ENCODE peak calls at places on chromosomes 6 and 20, in ten cellular contexts. One of them, this sample, is unnamed.

GRCh38 chr20:23305098-23305497 is 45.5 kb upstream of the NXT1 start:
- DNase-seq in neuronal stem cell: no peak
- DNase-seq in stimulated activated CD4-positive, alpha-beta T cell treated with anti-CD3 and anti-CD28 coated beads, Interleukin-15, amount 100 ng/mL, for 48 hours: no peak
- DNase-seq in body of pancreas: no peak
- DNase-seq in activated CD4-positive, CD25-positive, alpha-beta regulatory T cell: no peak
- DNase-seq in endothelial cell of umbilical vein: no peak
- DNase-seq in Kasumi-1: no peak
- DNase-seq in renal cortical epithelial cell: no peak
- DNase-seq in GF-D8: no peak
- DNase-seq in D341Med: no peak
- DNase-seq in this sample: peak; percentile 27

GRCh38 chr20:4855097-4855496 is 133.4 kb downstream of the PRND start:
- DNase-seq in neuronal stem cell: no peak
- DNase-seq in stimulated activated CD4-positive, alpha-beta T cell treated with anti-CD3 and anti-CD28 coated beads, Interleukin-15, amount 100 ng/mL, for 48 hours: no peak
- DNase-seq in body of pancreas: no peak
- DNase-seq in activated CD4-positive, CD25-positive, alpha-beta regulatory T cell: no peak
- DNase-seq in endothelial cell of umbilical vein: no peak
- DNase-seq in Kasumi-1: no peak
- DNase-seq in renal cortical epithelial cell: no peak
- DNase-seq in GF-D8: no peak
- DNase-seq in D341Med: no peak
- DNase-seq in this sample: no peak

GRCh38 chr20:38156888-38157634 is 8.0 kb downstream of the TGM2 start:
- DNase-seq in neuronal stem cell: no peak
- DNase-seq in stimulated activated CD4-positive, alpha-beta T cell treated with anti-CD3 and anti-CD28 coated beads, Interleukin-15, amount 100 ng/mL, for 48 hours: no peak
- DNase-seq in body of pancreas: no peak
- DNase-seq in activated CD4-positive, CD25-positive, alpha-beta regulatory T cell: no peak
- DNase-seq in endothelial cell of umbilical vein: peak; percentile 40
- DNase-seq in Kasumi-1: no peak
- DNase-seq in renal cortical epithelial cell: peak; percentile 51
- DNase-seq in GF-D8: no peak
- DNase-seq in D341Med: no peak
- DNase-seq in this sample: peak; percentile 38

GRCh38 chr6:96624957-96625356 is 62.0 kb downstream of the FHL5 start:
- DNase-seq in neuronal stem cell: no peak
- DNase-seq in stimulated activated CD4-positive, alpha-beta T cell treated with anti-CD3 and anti-CD28 coated beads, Interleukin-15, amount 100 ng/mL, for 48 hours: no peak
- DNase-seq in body of pancreas: no peak
- DNase-seq in activated CD4-positive, CD25-positive, alpha-beta regulatory T cell: no peak
- DNase-seq in endothelial cell of umbilical vein: no peak
- DNase-seq in Kasumi-1: peak; percentile 25
- DNase-seq in renal cortical epithelial cell: no peak
- DNase-seq in GF-D8: no peak
- DNase-seq in D341Med: no peak
- DNase-seq in this sample: no peak

GRCh38 chr6:167441653-167442644 is 117.1 kb downstream of the TTLL2 start:
- DNase-seq in neuronal stem cell: peak; percentile 95
- DNase-seq in stimulated activated CD4-positive, alpha-beta T cell treated with anti-CD3 and anti-CD28 coated beads, Interleukin-15, amount 100 ng/mL, for 48 hours: no peak
- DNase-seq in body of pancreas: no peak
- DNase-seq in activated CD4-positive, CD25-positive, alpha-beta regulatory T cell: no peak
- DNase-seq in endothelial cell of umbilical vein: no peak
- DNase-seq in Kasumi-1: no peak
- DNase-seq in renal cortical epithelial cell: no peak
- DNase-seq in GF-D8: no peak
- DNase-seq in D341Med: no peak
- DNase-seq in this sample: peak; percentile 14

GRCh38 chr6:156645106-156645505 is 132.1 kb upstream of the ARID1B start:
- DNase-seq in neuronal stem cell: no peak
- DNase-seq in stimulated activated CD4-positive, alpha-beta T cell treated with anti-CD3 and anti-CD28 coated beads, Interleukin-15, amount 100 ng/mL, for 48 hours: no peak
- DNase-seq in body of pancreas: no peak
- DNase-seq in activated CD4-positive, CD25-positive, alpha-beta regulatory T cell: no peak
- DNase-seq in endothelial cell of umbilical vein: no peak
- DNase-seq in Kasumi-1: no peak
- DNase-seq in renal cortical epithelial cell: no peak
- DNase-seq in GF-D8: no peak
- DNase-seq in D341Med: no peak
- DNase-seq in this sample: no peak

GRCh38 chr6:77136086-77136485 is 327.2 kb downstream of the HTR1B start:
- DNase-seq in neuronal stem cell: no peak
- DNase-seq in stimulated activated CD4-positive, alpha-beta T cell treated with anti-CD3 and anti-CD28 coated beads, Interleukin-15, amount 100 ng/mL, for 48 hours: no peak
- DNase-seq in body of pancreas: no peak
- DNase-seq in activated CD4-positive, CD25-positive, alpha-beta regulatory T cell: no peak
- DNase-seq in endothelial cell of umbilical vein: peak; percentile 24
- DNase-seq in Kasumi-1: no peak
- DNase-seq in renal cortical epithelial cell: peak; percentile 34
- DNase-seq in GF-D8: no peak
- DNase-seq in D341Med: no peak
- DNase-seq in this sample: no peak

GRCh38 chr6:130046711-130047439 is 28.5 kb downstream of the L3MBTL3 start:
- DNase-seq in neuronal stem cell: no peak
- DNase-seq in stimulated activated CD4-positive, alpha-beta T cell treated with anti-CD3 and anti-CD28 coated beads, Interleukin-15, amount 100 ng/mL, for 48 hours: no peak
- DNase-seq in body of pancreas: no peak
- DNase-seq in activated CD4-positive, CD25-positive, alpha-beta regulatory T cell: no peak
- DNase-seq in endothelial cell of umbilical vein: no peak
- DNase-seq in Kasumi-1: no peak
- DNase-seq in renal cortical epithelial cell: no peak
- DNase-seq in GF-D8: no peak
- DNase-seq in D341Med: no peak
- DNase-seq in this sample: no peak

GRCh38 chr6:122845916-122846632 is 57.0 kb downstream of the SMPDL3A start:
- DNase-seq in neuronal stem cell: no peak
- DNase-seq in stimulated activated CD4-positive, alpha-beta T cell treated with anti-CD3 and anti-CD28 coated beads, Interleukin-15, amount 100 ng/mL, for 48 hours: no peak
- DNase-seq in body of pancreas: no peak
- DNase-seq in activated CD4-positive, CD25-positive, alpha-beta regulatory T cell: no peak
- DNase-seq in endothelial cell of umbilical vein: no peak
- DNase-seq in Kasumi-1: no peak
- DNase-seq in renal cortical epithelial cell: peak; percentile 5
- DNase-seq in GF-D8: no peak
- DNase-seq in D341Med: no peak
- DNase-seq in this sample: peak; percentile 25

GRCh38 chr20:58699246-58700107 is 6.9 kb downstream of the NPEPL1 start:
- DNase-seq in neuronal stem cell: no peak
- DNase-seq in stimulated activated CD4-positive, alpha-beta T cell treated with anti-CD3 and anti-CD28 coated beads, Interleukin-15, amount 100 ng/mL, for 48 hours: no peak
- DNase-seq in body of pancreas: peak; percentile 7
- DNase-seq in activated CD4-positive, CD25-positive, alpha-beta regulatory T cell: no peak
- DNase-seq in endothelial cell of umbilical vein: no peak
- DNase-seq in Kasumi-1: no peak
- DNase-seq in renal cortical epithelial cell: no peak
- DNase-seq in GF-D8: no peak
- DNase-seq in D341Med: no peak
- DNase-seq in this sample: no peak

GRCh38 chr6:10403385-10404106 is 11.3 kb downstream of the TFAP2A start:
- DNase-seq in neuronal stem cell: no peak
- DNase-seq in stimulated activated CD4-positive, alpha-beta T cell treated with anti-CD3 and anti-CD28 coated beads, Interleukin-15, amount 100 ng/mL, for 48 hours: no peak
- DNase-seq in body of pancreas: no peak
- DNase-seq in activated CD4-positive, CD25-positive, alpha-beta regulatory T cell: no peak
- DNase-seq in endothelial cell of umbilical vein: no peak
- DNase-seq in Kasumi-1: peak; percentile 84
- DNase-seq in renal cortical epithelial cell: peak; percentile 72
- DNase-seq in GF-D8: no peak
- DNase-seq in D341Med: no peak
- DNase-seq in this sample: peak; percentile 97

GRCh38 chr6:136962661-136963060 is 40.6 kb downstream of the SLC35D3 start:
- DNase-seq in neuronal stem cell: no peak
- DNase-seq in stimulated activated CD4-positive, alpha-beta T cell treated with anti-CD3 and anti-CD28 coated beads, Interleukin-15, amount 100 ng/mL, for 48 hours: no peak
- DNase-seq in body of pancreas: no peak
- DNase-seq in activated CD4-positive, CD25-positive, alpha-beta regulatory T cell: no peak
- DNase-seq in endothelial cell of umbilical vein: peak; percentile 61
- DNase-seq in Kasumi-1: peak; percentile 80
- DNase-seq in renal cortical epithelial cell: no peak
- DNase-seq in GF-D8: peak; percentile 13
- DNase-seq in D341Med: no peak
- DNase-seq in this sample: peak; percentile 24

GRCh38 chr6:137224890-137225198 is 5.7 kb upstream of the IFNGR1 start:
- DNase-seq in neuronal stem cell: no peak
- DNase-seq in stimulated activated CD4-positive, alpha-beta T cell treated with anti-CD3 and anti-CD28 coated beads, Interleukin-15, amount 100 ng/mL, for 48 hours: no peak
- DNase-seq in body of pancreas: no peak
- DNase-seq in activated CD4-positive, CD25-positive, alpha-beta regulatory T cell: no peak
- DNase-seq in endothelial cell of umbilical vein: no peak
- DNase-seq in Kasumi-1: peak; percentile 97
- DNase-seq in renal cortical epithelial cell: no peak
- DNase-seq in GF-D8: peak; percentile 94
- DNase-seq in D341Med: no peak
- DNase-seq in this sample: no peak

GRCh38 chr20:1686151-1686748 is 28.7 kb upstream of the SIRPG start:
- DNase-seq in neuronal stem cell: no peak
- DNase-seq in stimulated activated CD4-positive, alpha-beta T cell treated with anti-CD3 and anti-CD28 coated beads, Interleukin-15, amount 100 ng/mL, for 48 hours: no peak
- DNase-seq in body of pancreas: no peak
- DNase-seq in activated CD4-positive, CD25-positive, alpha-beta regulatory T cell: no peak
- DNase-seq in endothelial cell of umbilical vein: no peak
- DNase-seq in Kasumi-1: no peak
- DNase-seq in renal cortical epithelial cell: no peak
- DNase-seq in GF-D8: no peak
- DNase-seq in D341Med: no peak
- DNase-seq in this sample: no peak

GRCh38 chr20:45138451-45139300 is 14.4 kb upstream of the WFDC12 start:
- DNase-seq in neuronal stem cell: peak; percentile 36
- DNase-seq in stimulated activated CD4-positive, alpha-beta T cell treated with anti-CD3 and anti-CD28 coated beads, Interleukin-15, amount 100 ng/mL, for 48 hours: peak; percentile 68
- DNase-seq in body of pancreas: peak; percentile 65
- DNase-seq in activated CD4-positive, CD25-positive, alpha-beta regulatory T cell: peak; percentile 4
- DNase-seq in endothelial cell of umbilical vein: peak; percentile 4
- DNase-seq in Kasumi-1: peak; percentile 3
- DNase-seq in renal cortical epithelial cell: peak; percentile 51
- DNase-seq in GF-D8: peak; percentile 24
- DNase-seq in D341Med: peak; percentile 62
- DNase-seq in this sample: peak; percentile 43

GRCh38 chr6:142885182-142885867 is 59.7 kb downstream of the HIVEP2 start:
- DNase-seq in neuronal stem cell: peak; percentile 45
- DNase-seq in stimulated activated CD4-positive, alpha-beta T cell treated with anti-CD3 and anti-CD28 coated beads, Interleukin-15, amount 100 ng/mL, for 48 hours: no peak
- DNase-seq in body of pancreas: peak; percentile 47
- DNase-seq in activated CD4-positive, CD25-positive, alpha-beta regulatory T cell: peak; percentile 15
- DNase-seq in endothelial cell of umbilical vein: peak; percentile 98
- DNase-seq in Kasumi-1: peak; percentile 34
- DNase-seq in renal cortical epithelial cell: peak; percentile 100
- DNase-seq in GF-D8: no peak
- DNase-seq in D341Med: no peak
- DNase-seq in this sample: peak; percentile 92

GRCh38 chr6:105270511-105270910 is 90.7 kb upstream of the POPDC3 start:
- DNase-seq in neuronal stem cell: no peak
- DNase-seq in stimulated activated CD4-positive, alpha-beta T cell treated with anti-CD3 and anti-CD28 coated beads, Interleukin-15, amount 100 ng/mL, for 48 hours: no peak
- DNase-seq in body of pancreas: no peak
- DNase-seq in activated CD4-positive, CD25-positive, alpha-beta regulatory T cell: no peak
- DNase-seq in endothelial cell of umbilical vein: no peak
- DNase-seq in Kasumi-1: no peak
- DNase-seq in renal cortical epithelial cell: no peak
- DNase-seq in GF-D8: no peak
- DNase-seq in D341Med: peak; percentile 57
- DNase-seq in this sample: no peak

GRCh38 chr6:34934516-34934915 is 45.5 kb downstream of the ANKS1A start:
- DNase-seq in neuronal stem cell: no peak
- DNase-seq in stimulated activated CD4-positive, alpha-beta T cell treated with anti-CD3 and anti-CD28 coated beads, Interleukin-15, amount 100 ng/mL, for 48 hours: no peak
- DNase-seq in body of pancreas: peak; percentile 86
- DNase-seq in activated CD4-positive, CD25-positive, alpha-beta regulatory T cell: no peak
- DNase-seq in endothelial cell of umbilical vein: peak; percentile 96
- DNase-seq in Kasumi-1: no peak
- DNase-seq in renal cortical epithelial cell: peak; percentile 37
- DNase-seq in GF-D8: no peak
- DNase-seq in D341Med: no peak
- DNase-seq in this sample: peak; percentile 28

GRCh38 chr6:446418-447366 is 55.1 kb downstream of the IRF4 start:
- DNase-seq in neuronal stem cell: no peak
- DNase-seq in stimulated activated CD4-positive, alpha-beta T cell treated with anti-CD3 and anti-CD28 coated beads, Interleukin-15, amount 100 ng/mL, for 48 hours: peak; percentile 90
- DNase-seq in body of pancreas: no peak
- DNase-seq in activated CD4-positive, CD25-positive, alpha-beta regulatory T cell: peak; percentile 45
- DNase-seq in endothelial cell of umbilical vein: no peak
- DNase-seq in Kasumi-1: no peak
- DNase-seq in renal cortical epithelial cell: no peak
- DNase-seq in GF-D8: no peak
- DNase-seq in D341Med: no peak
- DNase-seq in this sample: peak; percentile 70

GRCh38 chr6:127249619-127250018 is 17.0 kb upstream of the RNF146 start:
- DNase-seq in neuronal stem cell: no peak
- DNase-seq in stimulated activated CD4-positive, alpha-beta T cell treated with anti-CD3 and anti-CD28 coated beads, Interleukin-15, amount 100 ng/mL, for 48 hours: no peak
- DNase-seq in body of pancreas: no peak
- DNase-seq in activated CD4-positive, CD25-positive, alpha-beta regulatory T cell: no peak
- DNase-seq in endothelial cell of umbilical vein: no peak
- DNase-seq in Kasumi-1: no peak
- DNase-seq in renal cortical epithelial cell: no peak
- DNase-seq in GF-D8: no peak
- DNase-seq in D341Med: no peak
- DNase-seq in this sample: no peak

GRCh38 chr6:158648682-158649131 is 1.1 kb upstream of the SYTL3 start:
- DNase-seq in neuronal stem cell: no peak
- DNase-seq in stimulated activated CD4-positive, alpha-beta T cell treated with anti-CD3 and anti-CD28 coated beads, Interleukin-15, amount 100 ng/mL, for 48 hours: no peak
- DNase-seq in body of pancreas: no peak
- DNase-seq in activated CD4-positive, CD25-positive, alpha-beta regulatory T cell: no peak
- DNase-seq in endothelial cell of umbilical vein: no peak
- DNase-seq in Kasumi-1: no peak
- DNase-seq in renal cortical epithelial cell: peak; percentile 92
- DNase-seq in GF-D8: no peak
- DNase-seq in D341Med: no peak
- DNase-seq in this sample: peak; percentile 49

GRCh38 chr20:22099348-22099747 is 393.9 kb downstream of the PAX1 start:
- DNase-seq in neuronal stem cell: no peak
- DNase-seq in stimulated activated CD4-positive, alpha-beta T cell treated with anti-CD3 and anti-CD28 coated beads, Interleukin-15, amount 100 ng/mL, for 48 hours: no peak
- DNase-seq in body of pancreas: no peak
- DNase-seq in activated CD4-positive, CD25-positive, alpha-beta regulatory T cell: no peak
- DNase-seq in endothelial cell of umbilical vein: no peak
- DNase-seq in Kasumi-1: no peak
- DNase-seq in renal cortical epithelial cell: no peak
- DNase-seq in GF-D8: no peak
- DNase-seq in D341Med: no peak
- DNase-seq in this sample: no peak

GRCh38 chr6:113651120-113651519 is 206.0 kb upstream of the MARCKS start:
- DNase-seq in neuronal stem cell: no peak
- DNase-seq in stimulated activated CD4-positive, alpha-beta T cell treated with anti-CD3 and anti-CD28 coated beads, Interleukin-15, amount 100 ng/mL, for 48 hours: no peak
- DNase-seq in body of pancreas: no peak
- DNase-seq in activated CD4-positive, CD25-positive, alpha-beta regulatory T cell: no peak
- DNase-seq in endothelial cell of umbilical vein: no peak
- DNase-seq in Kasumi-1: no peak
- DNase-seq in renal cortical epithelial cell: no peak
- DNase-seq in GF-D8: no peak
- DNase-seq in D341Med: no peak
- DNase-seq in this sample: no peak

GRCh38 chr6:135014353-135014832 is 40.2 kb downstream of the HBS1L start:
- DNase-seq in neuronal stem cell: no peak
- DNase-seq in stimulated activated CD4-positive, alpha-beta T cell treated with anti-CD3 and anti-CD28 coated beads, Interleukin-15, amount 100 ng/mL, for 48 hours: no peak
- DNase-seq in body of pancreas: no peak
- DNase-seq in activated CD4-positive, CD25-positive, alpha-beta regulatory T cell: no peak
- DNase-seq in endothelial cell of umbilical vein: no peak
- DNase-seq in Kasumi-1: no peak
- DNase-seq in renal cortical epithelial cell: no peak
- DNase-seq in GF-D8: no peak
- DNase-seq in D341Med: no peak
- DNase-seq in this sample: no peak

GRCh38 chr6:138987299-138987642 is 782 bp downstream of the REPS1 start:
- DNase-seq in neuronal stem cell: no peak
- DNase-seq in stimulated activated CD4-positive, alpha-beta T cell treated with anti-CD3 and anti-CD28 coated beads, Interleukin-15, amount 100 ng/mL, for 48 hours: no peak
- DNase-seq in body of pancreas: no peak
- DNase-seq in activated CD4-positive, CD25-positive, alpha-beta regulatory T cell: peak; percentile 18
- DNase-seq in endothelial cell of umbilical vein: peak; percentile 34
- DNase-seq in Kasumi-1: no peak
- DNase-seq in renal cortical epithelial cell: no peak
- DNase-seq in GF-D8: no peak
- DNase-seq in D341Med: peak; percentile 62
- DNase-seq in this sample: no peak

GRCh38 chr20:58435237-58435636 is 46.2 kb downstream of the VAPB start:
- DNase-seq in neuronal stem cell: no peak
- DNase-seq in stimulated activated CD4-positive, alpha-beta T cell treated with anti-CD3 and anti-CD28 coated beads, Interleukin-15, amount 100 ng/mL, for 48 hours: no peak
- DNase-seq in body of pancreas: no peak
- DNase-seq in activated CD4-positive, CD25-positive, alpha-beta regulatory T cell: no peak
- DNase-seq in endothelial cell of umbilical vein: no peak
- DNase-seq in Kasumi-1: no peak
- DNase-seq in renal cortical epithelial cell: no peak
- DNase-seq in GF-D8: no peak
- DNase-seq in D341Med: no peak
- DNase-seq in this sample: no peak

GRCh38 chr6:4624726-4625125 is 151.5 kb upstream of the CDYL start:
- DNase-seq in neuronal stem cell: no peak
- DNase-seq in stimulated activated CD4-positive, alpha-beta T cell treated with anti-CD3 and anti-CD28 coated beads, Interleukin-15, amount 100 ng/mL, for 48 hours: no peak
- DNase-seq in body of pancreas: no peak
- DNase-seq in activated CD4-positive, CD25-positive, alpha-beta regulatory T cell: no peak
- DNase-seq in endothelial cell of umbilical vein: no peak
- DNase-seq in Kasumi-1: no peak
- DNase-seq in renal cortical epithelial cell: no peak
- DNase-seq in GF-D8: no peak
- DNase-seq in D341Med: no peak
- DNase-seq in this sample: no peak

This sample was measured in Daoy.